ENCODE peak calls at places on chromosomes 3 and 15, in ten cellular contexts. Q is mesothelial cell of epicardium, J is ovary, L is lung, S is spleen, C is WTC11, T is neural crest cell, X is lower lobe of right lung, P is cardiac fibroblast, Z is heart right ventricle. I is an unnamed sample.

GRCh38 chr3:86793786-86794185 is 197.2 kb downstream of the VGLL3 start:
- DNase-seq in Q (no peak), J (no peak), L (no peak), S (no peak), C (no peak), T (no peak), X (no peak), P (peak), Z (no peak), I (no peak)

GRCh38 chr3:52232279-52233107 is 6.5 kb downstream of the TWF2 start:
- DNase-seq in Q (no peak), J (no peak), L (no peak), S (no peak), C (no peak), T (no peak), X (peak), P (no peak), Z (no peak), I (no peak)

GRCh38 chr3:167808910-167809309 is 73.4 kb downstream of the SERPINI1 start:
- DNase-seq in Q (no peak), J (no peak), L (no peak), S (no peak), C (no peak), T (no peak), X (no peak), P (no peak), Z (no peak), I (no peak)

GRCh38 chr15:51342249-51342999 is 969 bp downstream of the GLDN start:
- DNase-seq in Q (no peak), J (no peak), L (no peak), S (no peak), C (no peak), T (no peak), X (no peak), P (no peak), Z (no peak), I (no peak)

GRCh38 chr3:131561511-131561910 is 58.7 kb upstream of the MRPL3 start:
- DNase-seq in Q (no peak), J (no peak), L (no peak), S (no peak), C (no peak), T (peak), X (no peak), P (peak), Z (no peak), I (no peak)

GRCh38 chr3:123083446-123084124 is 16.8 kb downstream of the PDIA5 start:
- DNase-seq in Q (no peak), J (no peak), L (no peak), S (no peak), C (no peak), T (no peak), X (no peak), P (peak), Z (no peak), I (no peak)

GRCh38 chr3:178455264-178455663 is 81.0 kb upstream of the KCNMB2 start:
- DNase-seq in Q (no peak), J (no peak), L (no peak), S (no peak), C (no peak), T (no peak), X (no peak), P (no peak), Z (no peak), I (no peak)

GRCh38 chr15:90860450-90860849 is 7.9 kb upstream of the FURIN start:
- DNase-seq in Q (no peak), J (no peak), L (no peak), S (no peak), C (no peak), T (no peak), X (no peak), P (no peak), Z (no peak), I (no peak)

GRCh38 chr3:179715582-179715981 is 62.7 kb downstream of the USP13 start:
- DNase-seq in Q (no peak), J (no peak), L (no peak), S (no peak), C (no peak), T (no peak), X (no peak), P (no peak), Z (no peak), I (no peak)

GRCh38 chr3:23629181-23629893 is 176.4 kb upstream of the UBE2E1 start:
- DNase-seq in Q (no peak), J (no peak), L (no peak), S (no peak), C (no peak), T (no peak), X (no peak), P (peak), Z (no peak), I (no peak)

GRCh38 chr15:63818191-63818590 is 15.6 kb downstream of the HERC1 start:
- DNase-seq in Q (no peak), J (no peak), L (no peak), S (no peak), C (no peak), T (no peak), X (no peak), P (peak), Z (no peak), I (no peak)

GRCh38 chr15:33975023-33975565 is 6.8 kb downstream of the CHRM5 start:
- DNase-seq in Q (no peak), J (no peak), L (no peak), S (no peak), C (no peak), T (no peak), X (no peak), P (no peak), Z (no peak), I (no peak)

GRCh38 chr3:49629866-49630265 is 44.3 kb upstream of the APEH start:
- DNase-seq in Q (no peak), J (no peak), L (no peak), S (no peak), C (no peak), T (no peak), X (no peak), P (no peak), Z (no peak), I (no peak)

GRCh38 chr15:98955980-98956723 is 51.4 kb downstream of the PGPEP1L start:
- DNase-seq in Q (no peak), J (no peak), L (no peak), S (peak), C (no peak), T (no peak), X (no peak), P (no peak), Z (no peak), I (no peak)

GRCh38 chr3:38158472-38158871 is 6.9 kb upstream of the OXSR1 start:
- DNase-seq in Q (no peak), J (no peak), L (no peak), S (no peak), C (no peak), T (no peak), X (no peak), P (no peak), Z (no peak), I (no peak)

GRCh38 chr3:140629351-140630137 is 48.3 kb upstream of the TRIM42 start:
- DNase-seq in Q (no peak), J (no peak), L (no peak), S (no peak), C (no peak), T (no peak), X (no peak), P (peak), Z (no peak), I (no peak)

GRCh38 chr3:182948305-182948704 is 32.0 kb downstream of the DCUN1D1 start:
- DNase-seq in Q (no peak), J (no peak), L (no peak), S (no peak), C (no peak), T (no peak), X (no peak), P (no peak), Z (no peak), I (no peak)

GRCh38 chr3:182800508-182800907 is 7.2 kb downstream of the ATP11B start:
- DNase-seq in Q (no peak), J (no peak), L (no peak), S (no peak), C (no peak), T (no peak), X (no peak), P (no peak), Z (no peak), I (no peak)

GRCh38 chr3:70531838-70532489 is 219.5 kb upstream of the MDFIC2 start:
- DNase-seq in Q (peak), J (no peak), L (no peak), S (no peak), C (peak), T (no peak), X (no peak), P (no peak), Z (no peak), I (no peak)

GRCh38 chr3:70532806-70533205 is 220.4 kb upstream of the MDFIC2 start:
- DNase-seq in Q (no peak), J (no peak), L (no peak), S (no peak), C (no peak), T (no peak), X (no peak), P (no peak), Z (no peak), I (no peak)

GRCh38 chr3:70526966-70527515 is 214.6 kb upstream of the MDFIC2 start:
- DNase-seq in Q (no peak), J (no peak), L (no peak), S (no peak), C (no peak), T (no peak), X (no peak), P (no peak), Z (no peak), I (no peak)

GRCh38 chr3:70531063-70531657 is 218.7 kb upstream of the MDFIC2 start:
- DNase-seq in Q (no peak), J (no peak), L (no peak), S (no peak), C (no peak), T (no peak), X (no peak), P (peak), Z (no peak), I (peak)
- TF ChIP-seq CTCF in Q (peak), J (no peak), L (peak), S (no peak), C (peak), T (peak), X (peak), P (peak), Z (peak), I (peak)

DNA sequence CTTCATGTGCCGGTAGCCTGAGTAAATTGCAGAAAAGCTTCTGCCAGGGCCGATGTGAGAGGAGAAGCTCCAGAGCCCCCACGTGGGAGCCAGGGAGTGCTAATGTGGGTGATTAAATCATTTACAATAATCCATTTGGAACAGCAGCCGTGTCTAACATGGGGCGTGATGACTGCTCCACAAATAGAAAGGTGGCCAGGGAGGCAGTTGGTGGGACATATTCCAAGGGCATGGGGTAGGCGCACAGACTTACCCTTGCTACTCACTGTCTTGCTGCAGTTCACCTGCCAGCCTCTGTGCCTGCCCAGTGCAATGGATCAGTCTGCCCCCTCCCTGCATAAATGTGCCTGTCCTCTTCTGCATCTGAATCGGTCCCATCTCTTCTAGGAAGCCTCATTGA is 39.3 kb upstream of the INSYN1 start:
- DNase-seq in Q (no peak), J (no peak), L (no peak), S (no peak), C (no peak), T (no peak), X (no peak), P (no peak), Z (peak), I (no peak)
- TF ChIP-seq CTCF in Q (no peak), J (no peak), L (no peak), S (no peak), C (no peak), T (no peak), X (no peak), P (no peak), Z (no peak), I (no peak)

DNA sequence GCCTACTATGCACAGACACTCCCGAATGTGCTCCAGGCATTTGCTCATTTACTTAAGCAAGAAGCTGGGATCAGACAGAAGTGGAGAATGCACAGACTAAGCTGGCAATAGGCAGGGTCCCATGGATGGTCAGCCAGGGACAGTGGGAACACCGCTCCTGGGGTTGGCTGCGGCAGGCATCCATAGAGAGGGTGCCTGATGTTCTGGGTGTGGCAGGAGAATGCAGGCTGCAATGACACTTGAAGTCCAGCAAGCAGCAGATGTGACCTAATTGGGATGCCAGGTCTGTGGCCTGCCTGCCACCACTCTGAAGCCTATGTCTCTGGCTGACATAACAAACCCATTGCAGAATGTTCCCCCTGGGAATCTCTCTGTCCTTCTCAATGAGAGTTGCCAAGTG is 40.2 kb upstream of the SLC6A11 start:
- DNase-seq in Q (no peak), J (no peak), L (no peak), S (no peak), C (no peak), T (no peak), X (no peak), P (no peak), Z (no peak), I (no peak)
- TF ChIP-seq CTCF in Q (no peak), J (no peak), L (no peak), S (no peak), C (no peak), T (no peak), X (no peak), P (no peak), Z (no peak), I (no peak)

DNA sequence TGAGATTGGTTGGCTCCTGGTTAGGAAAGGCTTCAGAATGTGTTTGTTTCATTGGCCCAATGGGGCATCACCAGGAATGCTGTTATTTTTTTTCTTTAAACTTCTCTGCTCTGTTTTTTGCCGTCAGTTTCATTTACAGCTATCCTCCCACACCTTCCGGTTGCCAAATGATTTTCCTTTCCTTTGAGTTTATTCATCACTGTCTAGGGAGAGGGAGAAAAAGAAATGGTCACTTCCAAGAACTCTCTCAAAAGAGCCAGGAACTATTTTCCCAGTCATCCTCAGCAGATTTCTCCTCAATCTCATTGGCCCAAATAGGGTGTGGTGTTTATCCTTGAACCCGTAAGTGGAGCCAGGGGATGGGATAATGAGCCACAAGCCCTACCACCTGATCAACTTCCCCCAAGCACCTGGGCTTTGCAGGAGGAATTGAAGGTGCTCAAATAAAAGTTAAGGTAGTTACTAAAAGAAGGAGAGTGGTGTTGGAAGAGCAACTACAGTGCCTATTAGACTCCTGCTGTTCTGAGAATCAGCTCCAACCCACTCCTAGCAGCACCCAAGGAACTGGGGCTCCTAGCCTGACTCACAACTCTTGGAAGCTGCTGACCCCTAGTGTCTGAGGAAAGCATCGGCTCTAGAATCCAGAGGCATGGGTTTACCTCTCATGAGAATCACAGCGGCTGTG is 183.8 kb upstream of the IL12A start:
- DNase-seq in Q (peak), J (peak), L (peak), S (no peak), C (peak), T (peak), X (peak), P (peak), Z (no peak), I (peak)
- TF ChIP-seq CTCF in Q (peak), J (peak), L (peak), S (peak), C (peak), T (peak), X (peak), P (peak), Z (peak), I (peak)